ENCODE peak calls at places on chromosome 4, in five cellular contexts. One of them, this sample, is unnamed.

GRCh38 chr4:47315346-47315745 is 148.2 kb downstream of the COMMD8 start:
- DNase-seq in fibroblast of pulmonary artery: peak
- DNase-seq in HCT116: no peak
- DNase-seq in transverse colon: no peak
- DNase-seq in BE2C: no peak
- DNase-seq in this sample: peak

GRCh38 chr4:124079174-124079780 is 633.3 kb downstream of the ANKRD50 start:
- DNase-seq in BE2C: no peak
- DNase-seq in fibroblast of pulmonary artery: peak
- DNase-seq in HCT116: no peak
- DNase-seq in transverse colon: no peak
- DNase-seq in this sample: peak

GRCh38 chr4:77959566-77960338 is 97.1 kb downstream of the MRPL1 start:
- DNase-seq in BE2C: peak
- DNase-seq in transverse colon: no peak
- DNase-seq in fibroblast of pulmonary artery: peak
- DNase-seq in HCT116: peak
- DNase-seq in this sample: peak

GRCh38 chr4:133095591-133095990 is 53.5 kb upstream of the PCDH10 start:
- DNase-seq in fibroblast of pulmonary artery: no peak
- DNase-seq in transverse colon: no peak
- DNase-seq in BE2C: no peak
- DNase-seq in HCT116: no peak
- DNase-seq in this sample: no peak

GRCh38 chr4:149708513-149709175 is 107.0 kb downstream of the IQCM start:
- DNase-seq in HCT116: peak
- DNase-seq in fibroblast of pulmonary artery: peak
- DNase-seq in transverse colon: no peak
- DNase-seq in BE2C: no peak
- DNase-seq in this sample: no peak

GRCh38 chr4:146245246-146245645 is 30.9 kb downstream of the REELD1 start:
- DNase-seq in fibroblast of pulmonary artery: no peak
- DNase-seq in HCT116: no peak
- DNase-seq in BE2C: peak
- DNase-seq in transverse colon: peak
- DNase-seq in this sample: peak

GRCh38 chr4:125483278-125483677 is 168.5 kb downstream of the FAT4 start:
- DNase-seq in HCT116: no peak
- DNase-seq in fibroblast of pulmonary artery: peak
- DNase-seq in BE2C: no peak
- DNase-seq in transverse colon: no peak
- DNase-seq in this sample: peak

GRCh38 chr4:180828455-180829018 is 1414.7 kb upstream of the TENM3 start:
- DNase-seq in BE2C: peak
- DNase-seq in HCT116: peak
- DNase-seq in transverse colon: no peak
- DNase-seq in fibroblast of pulmonary artery: peak
- DNase-seq in this sample: peak

GRCh38 chr4:123356914-123357313 is 39.7 kb upstream of the SPRY1 start:
- DNase-seq in fibroblast of pulmonary artery: no peak
- DNase-seq in BE2C: no peak
- DNase-seq in transverse colon: no peak
- DNase-seq in HCT116: no peak
- DNase-seq in this sample: no peak

GRCh38 chr4:187618701-187619278 is 376.8 kb upstream of the ZFP42 start:
- DNase-seq in fibroblast of pulmonary artery: peak
- DNase-seq in BE2C: no peak
- DNase-seq in HCT116: no peak
- DNase-seq in transverse colon: no peak
- DNase-seq in this sample: peak

GRCh38 chr4:68011684-68012083 is 48.4 kb upstream of the TMPRSS11A start:
- DNase-seq in BE2C: no peak
- DNase-seq in HCT116: no peak
- DNase-seq in fibroblast of pulmonary artery: no peak
- DNase-seq in transverse colon: no peak
- DNase-seq in this sample: no peak

GRCh38 chr4:75718529-75718928 is 5.8 kb upstream of the USO1 start:
- DNase-seq in transverse colon: no peak
- DNase-seq in HCT116: peak
- DNase-seq in fibroblast of pulmonary artery: peak
- DNase-seq in BE2C: no peak
- DNase-seq in this sample: no peak

GRCh38 chr4:117481742-117482141 is 396.4 kb upstream of the TRAM1L1 start:
- DNase-seq in transverse colon: no peak
- DNase-seq in BE2C: no peak
- DNase-seq in HCT116: no peak
- DNase-seq in fibroblast of pulmonary artery: peak
- DNase-seq in this sample: no peak

GRCh38 chr4:83342476-83342875 is 7.8 kb upstream of the HPSE start:
- DNase-seq in HCT116: no peak
- DNase-seq in fibroblast of pulmonary artery: peak
- DNase-seq in transverse colon: no peak
- DNase-seq in BE2C: no peak
- DNase-seq in this sample: peak

DNA sequence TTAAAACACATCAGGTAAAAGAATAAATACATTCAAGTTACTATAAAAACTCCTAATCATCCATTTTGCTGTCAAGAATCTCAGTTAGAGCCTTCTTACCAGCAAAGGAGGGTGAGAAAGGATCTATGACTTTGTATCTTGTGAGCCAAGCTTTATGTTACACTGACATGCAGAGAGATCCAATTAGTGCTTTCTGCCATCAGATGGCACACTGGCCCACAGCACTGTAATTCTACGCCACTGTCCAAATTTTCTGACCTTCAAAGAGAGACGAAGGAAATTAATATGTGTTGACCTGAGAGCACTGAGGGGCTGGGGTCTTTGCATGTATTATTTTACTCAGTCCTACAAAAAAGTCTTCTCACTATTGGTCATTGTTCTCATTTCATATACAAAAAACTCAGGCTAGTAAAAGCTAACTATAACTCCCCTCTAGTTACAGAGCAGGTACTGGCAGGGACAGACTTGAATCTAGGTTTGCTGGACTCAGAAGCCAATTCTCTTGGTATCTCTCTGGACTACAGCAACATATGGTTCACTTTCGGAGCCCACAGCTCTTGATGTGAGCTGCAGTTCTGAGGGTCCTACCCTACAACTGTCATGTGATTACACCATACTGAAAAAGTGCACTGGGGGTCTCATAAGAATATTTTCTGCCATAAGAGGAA is 157.6 kb downstream of the NR3C2 start:
- DNase-seq in transverse colon: no peak
- DNase-seq in BE2C: no peak
- DNase-seq in fibroblast of pulmonary artery: no peak
- DNase-seq in HCT116: no peak
- DNase-seq in this sample: no peak
- TF ChIP-seq CTCF in transverse colon: peak
- TF ChIP-seq CTCF in BE2C: peak
- TF ChIP-seq CTCF in fibroblast of pulmonary artery: no peak
- TF ChIP-seq CTCF in HCT116: peak
- TF ChIP-seq CTCF in this sample: no peak

DNA sequence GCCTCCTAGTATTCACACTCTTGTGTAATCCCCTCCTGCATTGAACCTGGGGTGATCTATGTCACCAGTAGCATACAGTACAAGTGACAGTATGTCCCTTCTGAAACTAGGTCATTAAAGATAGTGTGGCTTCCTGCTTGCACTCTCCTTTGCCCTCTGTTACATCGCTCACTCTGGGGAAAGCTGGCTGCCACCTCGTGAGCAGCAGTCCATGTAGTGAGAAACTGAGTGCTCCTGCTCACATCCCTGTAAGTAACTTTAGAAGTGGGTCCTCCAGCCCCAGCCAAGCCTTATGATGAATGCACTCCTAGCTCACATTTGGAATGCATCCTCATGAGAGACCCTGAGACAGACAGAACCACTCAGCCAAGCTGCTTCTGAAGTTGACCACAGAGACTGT is 89.8 kb upstream of the TNIP3 start:
- DNase-seq in BE2C: no peak
- DNase-seq in transverse colon: peak
- DNase-seq in fibroblast of pulmonary artery: no peak
- DNase-seq in HCT116: no peak
- DNase-seq in this sample: no peak
- H3K4me3 ChIP-seq in BE2C: no peak
- H3K4me3 ChIP-seq in transverse colon: no peak
- H3K4me3 ChIP-seq in fibroblast of pulmonary artery: no peak
- H3K4me3 ChIP-seq in HCT116: no peak
- H3K4me3 ChIP-seq in this sample: no peak

GRCh38 chr4:136637071-136637777 is 895.1 kb downstream of the PCDH18 start:
- DNase-seq in fibroblast of pulmonary artery: peak
- DNase-seq in transverse colon: no peak
- DNase-seq in BE2C: peak
- DNase-seq in HCT116: peak
- DNase-seq in this sample: peak
- TF ChIP-seq CTCF in fibroblast of pulmonary artery: peak
- TF ChIP-seq CTCF in transverse colon: no peak
- TF ChIP-seq CTCF in BE2C: peak
- TF ChIP-seq CTCF in HCT116: peak
- TF ChIP-seq CTCF in this sample: peak

DNA sequence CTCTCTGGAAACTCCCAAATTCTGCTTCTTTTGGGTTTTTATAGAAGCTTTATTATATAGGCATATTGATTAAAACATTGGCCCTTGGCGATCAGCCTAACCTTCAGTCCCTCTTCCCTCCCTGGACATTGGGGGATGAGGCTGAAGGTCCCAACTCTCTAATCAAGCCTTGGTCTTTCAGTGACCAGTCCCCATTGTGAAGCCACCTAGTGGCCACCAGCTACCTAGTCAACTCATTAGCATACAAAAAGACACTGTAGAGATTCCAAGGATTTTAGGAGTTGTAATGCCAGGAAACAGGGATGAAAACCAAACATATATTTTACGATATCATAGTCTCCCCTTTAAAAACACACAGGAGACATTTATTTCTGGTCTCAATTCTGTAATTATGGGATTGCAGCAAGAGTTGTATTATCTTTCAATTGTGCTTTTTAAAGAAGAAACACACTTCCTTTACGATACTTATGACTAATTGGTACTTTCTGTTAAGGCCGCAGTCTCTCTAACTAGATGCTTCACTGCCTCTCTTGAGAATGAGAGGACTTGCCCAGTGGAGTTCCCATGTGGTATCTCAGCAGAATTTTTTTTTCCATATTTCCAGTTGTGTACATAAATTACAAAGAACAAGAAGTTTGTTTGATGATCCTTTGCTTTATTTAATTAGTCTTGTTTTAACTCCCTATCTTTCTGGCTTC is 58.2 kb downstream of the WDR17 start:
- DNase-seq in BE2C: peak
- DNase-seq in HCT116: peak
- DNase-seq in transverse colon: peak
- DNase-seq in fibroblast of pulmonary artery: peak
- DNase-seq in this sample: peak
- H3K4me3 ChIP-seq in BE2C: no peak
- H3K4me3 ChIP-seq in HCT116: no peak
- H3K4me3 ChIP-seq in transverse colon: no peak
- H3K4me3 ChIP-seq in fibroblast of pulmonary artery: no peak
- H3K4me3 ChIP-seq in this sample: no peak

GRCh38 chr4:26365537-26366150 is 44.8 kb downstream of the RBPJ start:
- DNase-seq in HCT116: no peak
- DNase-seq in BE2C: no peak
- DNase-seq in fibroblast of pulmonary artery: no peak
- DNase-seq in transverse colon: no peak
- DNase-seq in this sample: no peak

GRCh38 chr4:26360273-26360672 is 39.5 kb downstream of the RBPJ start:
- DNase-seq in BE2C: no peak
- DNase-seq in fibroblast of pulmonary artery: no peak
- DNase-seq in transverse colon: no peak
- DNase-seq in HCT116: no peak
- DNase-seq in this sample: no peak

GRCh38 chr4:26362745-26363439 is 42.1 kb downstream of the RBPJ start:
- DNase-seq in BE2C: no peak
- DNase-seq in HCT116: no peak
- DNase-seq in fibroblast of pulmonary artery: no peak
- DNase-seq in transverse colon: no peak
- DNase-seq in this sample: no peak

GRCh38 chr4:26360864-26361263 is 40.0 kb downstream of the RBPJ start:
- DNase-seq in fibroblast of pulmonary artery: no peak
- DNase-seq in transverse colon: no peak
- DNase-seq in HCT116: no peak
- DNase-seq in BE2C: no peak
- DNase-seq in this sample: no peak

GRCh38 chr4:26361287-26361686 is 40.5 kb downstream of the RBPJ start:
- DNase-seq in BE2C: no peak
- DNase-seq in fibroblast of pulmonary artery: no peak
- DNase-seq in HCT116: no peak
- DNase-seq in transverse colon: no peak
- DNase-seq in this sample: no peak
- TF ChIP-seq CTCF in BE2C: no peak
- TF ChIP-seq CTCF in fibroblast of pulmonary artery: no peak
- TF ChIP-seq CTCF in HCT116: no peak
- TF ChIP-seq CTCF in transverse colon: no peak
- TF ChIP-seq CTCF in this sample: no peak

This sample was measured in cardiac fibroblast.